ENCODE peak calls at places on chromosomes 2 and 18, in four cellular contexts. G is left ventricle myocardium inferior, L is transverse colon, N is brain microvascular endothelial cell. E is an unnamed sample. For H3K36me3, the result is how much of the 10 kb centered on the place peaks cover.

GRCh38 chr2:9658972-9659371 is 28.2 kb upstream of the YWHAQ start:
- DNase-seq in N (peak), L (no peak), G (no peak), E (peak)

GRCh38 chr18:55003695-55004094 is 44.4 kb upstream of the CCDC68 start:
- DNase-seq in L (no peak), N (no peak), G (no peak), E (no peak)

GRCh38 chr18:79763407-79763806 is 34.3 kb upstream of the KCNG2 start:
- DNase-seq in L (peak), N (no peak), G (no peak), E (no peak)

GRCh38 chr2:42293019-42293418 is 68.0 kb downstream of the COX7A2L start:
- DNase-seq in G (no peak), L (no peak), N (no peak), E (no peak)

GRCh38 chr18:51171625-51172024 is 25.9 kb downstream of the MEX3C start:
- DNase-seq in G (no peak), N (no peak), L (no peak), E (no peak)

GRCh38 chr2:226725096-226725495 is 74.5 kb downstream of the IRS1 start:
- DNase-seq in G (peak), L (no peak), N (no peak), E (no peak)

GRCh38 chr2:234032301-234032856 is 18.1 kb upstream of the SPP2 start:
- DNase-seq in G (no peak), L (peak), N (peak), E (peak)

GRCh38 chr18:48119204-48119603 is 188.7 kb upstream of the SMAD2 start:
- DNase-seq in L (no peak), N (no peak), G (no peak), E (peak)

GRCh38 chr2:179059026-179059680 is 9.2 kb upstream of the CCDC141 start:
- DNase-seq in L (no peak), N (no peak), G (no peak), E (no peak)

DNA sequence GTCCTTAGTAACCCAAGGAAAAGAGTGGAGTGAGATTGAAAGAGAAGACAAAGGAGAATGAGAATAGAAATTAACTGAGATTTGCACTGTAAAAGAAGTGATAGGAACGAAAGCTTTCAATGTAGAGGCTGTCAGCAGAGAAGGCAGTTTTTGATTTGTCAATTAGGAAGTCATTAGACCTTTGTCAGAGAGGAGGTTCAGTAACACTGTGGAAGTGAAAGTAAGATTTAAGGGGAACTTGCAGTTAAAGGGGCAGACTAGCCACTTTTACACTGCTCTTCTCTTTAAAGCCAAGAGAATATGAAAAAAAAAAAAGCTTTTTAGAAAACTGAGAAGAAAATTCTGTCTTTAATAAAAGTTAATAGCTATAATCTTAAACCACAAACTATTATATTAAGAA is 11.5 kb upstream of the KYNU start:
- DNase-seq in G (no peak), N (no peak), L (no peak), E (no peak)
- H3K4me3 ChIP-seq in G (peak), N (no peak), L (no peak), E (no peak)

GRCh38 chr18:2909431-2910140 is 62.8 kb downstream of the EMILIN2 start:
- DNase-seq in L (no peak), N (no peak), G (no peak), E (no peak)
- TF ChIP-seq CTCF in L (no peak), N (no peak), G (no peak), E (no peak)

GRCh38 chr2:62874881-62875383 is 169.4 kb downstream of the EHBP1 start:
- DNase-seq in G (no peak), N (no peak), L (no peak), E (no peak)
- H3K36me3 ChIP-seq in G (half or more), N (under half), L (under half), E (under half)

GRCh38 chr2:35447816-35448215 is 907.8 kb upstream of the CRIM1 start:
- DNase-seq in L (no peak), G (no peak), N (no peak), E (no peak)
- H3K4me3 ChIP-seq in L (no peak), G (no peak), N (no peak), E (no peak)

DNA sequence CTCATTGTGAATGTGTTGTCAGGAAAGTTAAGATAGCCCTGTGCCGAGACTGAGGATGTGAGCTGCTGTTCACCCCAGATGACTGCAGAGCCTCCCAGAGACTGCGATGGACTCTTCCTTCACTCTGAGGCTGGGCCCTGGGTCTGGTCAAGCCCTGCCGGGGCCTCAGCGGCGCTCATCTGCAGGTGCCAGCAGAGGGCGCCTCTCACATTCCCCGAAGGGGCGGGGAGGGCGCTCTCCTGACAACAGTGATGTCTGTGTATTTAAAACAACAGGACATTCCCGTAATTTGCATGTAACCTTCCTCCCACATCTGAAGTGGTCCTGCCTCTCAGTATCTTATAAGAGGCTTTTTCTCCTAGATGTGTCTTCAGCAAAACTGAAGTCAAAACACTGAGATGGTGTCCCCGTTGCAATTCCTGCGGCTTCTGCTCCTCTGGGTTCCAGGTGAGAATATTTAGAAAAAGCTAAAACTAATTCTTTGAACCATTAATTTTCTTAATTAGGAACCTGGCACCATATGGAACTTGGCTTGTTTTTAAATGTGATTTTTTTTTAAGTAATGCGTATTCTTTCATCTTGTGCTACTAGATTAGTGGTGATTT is 1377.9 kb downstream of the RPIA start:
- DNase-seq in N (no peak), L (peak), G (no peak), E (no peak)
- TF ChIP-seq CTCF in N (peak), L (peak), G (peak), E (peak)